ENCODE peak calls at places on chromosomes 3 and 15, in four cellular contexts. One of them, this sample, is unnamed.

GRCh38 chr15:45715528-45715927 is 80.7 kb downstream of the SQOR start:
- DNase-seq in astrocyte: no peak
- DNase-seq in NCI-H69: peak
- DNase-seq in stimulated activated naive CD8-positive, alpha-beta T cell treated with anti-CD3 and anti-CD28 coated beads, Interleukin-15, amount 100 ng/mL, for 72 hours: no peak
- DNase-seq in this sample: no peak

GRCh38 chr15:77654975-77655374 is 22.3 kb upstream of the LINGO1 start:
- DNase-seq in astrocyte: no peak
- DNase-seq in NCI-H69: peak
- DNase-seq in stimulated activated naive CD8-positive, alpha-beta T cell treated with anti-CD3 and anti-CD28 coated beads, Interleukin-15, amount 100 ng/mL, for 72 hours: no peak
- DNase-seq in this sample: no peak

GRCh38 chr3:187183210-187183862 is 13.9 kb upstream of the RTP1 start:
- DNase-seq in astrocyte: peak
- DNase-seq in NCI-H69: peak
- DNase-seq in stimulated activated naive CD8-positive, alpha-beta T cell treated with anti-CD3 and anti-CD28 coated beads, Interleukin-15, amount 100 ng/mL, for 72 hours: no peak
- DNase-seq in this sample: no peak

GRCh38 chr3:17639257-17639656 is 103.2 kb downstream of the TBC1D5 start:
- DNase-seq in astrocyte: peak
- DNase-seq in NCI-H69: no peak
- DNase-seq in stimulated activated naive CD8-positive, alpha-beta T cell treated with anti-CD3 and anti-CD28 coated beads, Interleukin-15, amount 100 ng/mL, for 72 hours: no peak
- DNase-seq in this sample: no peak

GRCh38 chr15:25939122-25939521 is 76.0 kb upstream of the ATP10A start:
- DNase-seq in astrocyte: no peak
- DNase-seq in NCI-H69: no peak
- DNase-seq in stimulated activated naive CD8-positive, alpha-beta T cell treated with anti-CD3 and anti-CD28 coated beads, Interleukin-15, amount 100 ng/mL, for 72 hours: no peak
- DNase-seq in this sample: no peak

GRCh38 chr15:100101389-100102089 is 240.2 kb downstream of the ADAMTS17 start:
- DNase-seq in astrocyte: no peak
- DNase-seq in NCI-H69: no peak
- DNase-seq in stimulated activated naive CD8-positive, alpha-beta T cell treated with anti-CD3 and anti-CD28 coated beads, Interleukin-15, amount 100 ng/mL, for 72 hours: no peak
- DNase-seq in this sample: no peak

GRCh38 chr3:118597184-118597583 is 437.5 kb downstream of the IGSF11 start:
- DNase-seq in astrocyte: no peak
- DNase-seq in NCI-H69: no peak
- DNase-seq in stimulated activated naive CD8-positive, alpha-beta T cell treated with anti-CD3 and anti-CD28 coated beads, Interleukin-15, amount 100 ng/mL, for 72 hours: no peak
- DNase-seq in this sample: no peak

GRCh38 chr3:117263735-117264134 is 554.2 kb downstream of the TUSC7 start:
- DNase-seq in astrocyte: no peak
- DNase-seq in NCI-H69: no peak
- DNase-seq in stimulated activated naive CD8-positive, alpha-beta T cell treated with anti-CD3 and anti-CD28 coated beads, Interleukin-15, amount 100 ng/mL, for 72 hours: no peak
- DNase-seq in this sample: no peak

GRCh38 chr3:40782086-40782721 is 257.4 kb downstream of the ZNF621 start:
- DNase-seq in astrocyte: no peak
- DNase-seq in NCI-H69: no peak
- DNase-seq in stimulated activated naive CD8-positive, alpha-beta T cell treated with anti-CD3 and anti-CD28 coated beads, Interleukin-15, amount 100 ng/mL, for 72 hours: no peak
- DNase-seq in this sample: no peak

GRCh38 chr3:108728934-108729333 is 28.3 kb downstream of the RETNLB start:
- DNase-seq in astrocyte: no peak
- DNase-seq in NCI-H69: no peak
- DNase-seq in stimulated activated naive CD8-positive, alpha-beta T cell treated with anti-CD3 and anti-CD28 coated beads, Interleukin-15, amount 100 ng/mL, for 72 hours: no peak
- DNase-seq in this sample: no peak

GRCh38 chr15:39511000-39511914 is 69.6 kb upstream of the THBS1 start:
- DNase-seq in astrocyte: peak
- DNase-seq in NCI-H69: peak
- DNase-seq in stimulated activated naive CD8-positive, alpha-beta T cell treated with anti-CD3 and anti-CD28 coated beads, Interleukin-15, amount 100 ng/mL, for 72 hours: no peak
- DNase-seq in this sample: no peak

GRCh38 chr15:88769161-88769971 is 33.9 kb upstream of the ACAN start:
- DNase-seq in astrocyte: peak
- DNase-seq in NCI-H69: no peak
- DNase-seq in stimulated activated naive CD8-positive, alpha-beta T cell treated with anti-CD3 and anti-CD28 coated beads, Interleukin-15, amount 100 ng/mL, for 72 hours: no peak
- DNase-seq in this sample: no peak

GRCh38 chr15:63250312-63250965 is 27.0 kb upstream of the APH1B start:
- DNase-seq in astrocyte: peak
- DNase-seq in NCI-H69: no peak
- DNase-seq in stimulated activated naive CD8-positive, alpha-beta T cell treated with anti-CD3 and anti-CD28 coated beads, Interleukin-15, amount 100 ng/mL, for 72 hours: no peak
- DNase-seq in this sample: no peak